ENCODE peak calls at places on chromosome 11, in four cellular contexts. Y is fibroblast of lung, C is heart right ventricle, T is HCT116. U is an unnamed sample.

GRCh38 chr11:130611791-130612251 is 163.4 kb downstream of the ADAMTS15 start:
- DNase-seq in Y (peak; percentile 70), C (no peak), T (no peak), U (peak; percentile 77)

GRCh38 chr11:127627629-127628462 is 627.3 kb upstream of the KIRREL3 start:
- DNase-seq in Y (no peak), C (no peak), T (no peak), U (peak; percentile 7)

GRCh38 chr11:79484872-79485271 is 44.0 kb upstream of the TENM4 start:
- DNase-seq in Y (no peak), C (no peak), T (no peak), U (no peak)

GRCh38 chr11:93740031-93740801 is 1.1 kb downstream of the TAF1D start:
- DNase-seq in Y (peak; percentile 31), C (no peak), T (no peak), U (peak; percentile 40)

GRCh38 chr11:120057028-120057330 is 80.9 kb downstream of the TRIM29 start:
- DNase-seq in Y (no peak), C (no peak), T (no peak), U (no peak)

GRCh38 chr11:118060879-118061278 is 16.0 kb upstream of the TMPRSS4 start:
- DNase-seq in Y (no peak), C (no peak), T (no peak), U (no peak)

GRCh38 chr11:123302751-123303195 is 107.7 kb upstream of the CLMP start:
- DNase-seq in Y (peak; percentile 18), C (no peak), T (no peak), U (peak; percentile 49)

GRCh38 chr11:128715691-128716153 is 21.9 kb downstream of the FLI1 start:
- DNase-seq in Y (peak; percentile 13), C (no peak), T (no peak), U (no peak)

GRCh38 chr11:838441-839279 is 3.7 kb downstream of the POLR2L start:
- DNase-seq in Y (no peak), C (no peak), T (no peak), U (no peak)

GRCh38 chr11:32297629-32298028 is 137.7 kb downstream of the WT1 start:
- DNase-seq in Y (peak; percentile 79), C (no peak), T (peak; percentile 31), U (peak; percentile 46)

GRCh38 chr11:7030836-7031235 is 10.6 kb downstream of the NLRP14 start:
- DNase-seq in Y (no peak), C (no peak), T (no peak), U (no peak)

GRCh38 chr11:91996526-91996925 is 228.1 kb upstream of the FAT3 start:
- DNase-seq in Y (no peak), C (no peak), T (no peak), U (no peak)

GRCh38 chr11:129992161-129992944 is 10.3 kb downstream of the PRDM10 start:
- DNase-seq in Y (peak; percentile 8), C (no peak), T (peak; percentile 48), U (peak; percentile 69)

GRCh38 chr11:4610258-4610935 is 2.4 kb upstream of the TRIM68 start:
- DNase-seq in Y (peak; percentile 3), C (no peak), T (no peak), U (no peak)

GRCh38 chr11:83374311-83374710 is 88.1 kb upstream of the CCDC90B start:
- DNase-seq in Y (no peak), C (no peak), T (no peak), U (no peak)

GRCh38 chr11:129960216-129961214 is 42.1 kb downstream of the PRDM10 start:
- DNase-seq in Y (peak; percentile 94), C (no peak), T (peak; percentile 56), U (peak; percentile 83)

GRCh38 chr11:77590194-77590591 is 440 bp downstream of the AQP11 start:
- DNase-seq in Y (peak; percentile 46), C (peak; percentile 30), T (no peak), U (peak; percentile 44)

GRCh38 chr11:790721-791564 is 1.1 kb upstream of the CEND1 start:
- DNase-seq in Y (peak; percentile 47), C (peak; percentile 13), T (no peak), U (no peak)

GRCh38 chr11:1262172-1263006 is 39.5 kb downstream of the MUC5B start:
- DNase-seq in Y (peak; percentile 91), C (peak; percentile 89), T (peak; percentile 83), U (peak; percentile 69)

GRCh38 chr11:123083623-123084029 is 21.7 kb upstream of the HSPA8 start:
- DNase-seq in Y (peak; percentile 98), C (peak; percentile 60), T (peak; percentile 85), U (peak; percentile 96)

GRCh38 chr11:105181100-105181499 is 41.5 kb upstream of the CARD18 start:
- DNase-seq in Y (peak; percentile 67), C (no peak), T (no peak), U (peak; percentile 70)

GRCh38 chr11:60842688-60843605 is 1.0 kb downstream of the CCDC86 start:
- DNase-seq in Y (no peak), C (no peak), T (no peak), U (peak; percentile 53)

GRCh38 chr11:39304586-39304985 is 2154.9 kb downstream of the LRRC4C start:
- DNase-seq in Y (no peak), C (no peak), T (no peak), U (peak; percentile 5)

GRCh38 chr11:102453921-102454320 is 1.4 kb upstream of the TMEM123 start:
- DNase-seq in Y (no peak), C (no peak), T (no peak), U (peak; percentile 67)
- H3K4me3 ChIP-seq in Y (no peak overlapping the region), C (no peak overlapping the region), T (peak overlapping the region; percentile 82), U (no peak overlapping the region)

GRCh38 chr11:35682230-35683195 is 19.9 kb downstream of the TRIM44 start:
- DNase-seq in Y (peak; percentile 19), C (no peak), T (no peak), U (no peak)
- TF ChIP-seq CTCF in Y (no peak), C (no peak), T (no peak), U (no peak)

DNA sequence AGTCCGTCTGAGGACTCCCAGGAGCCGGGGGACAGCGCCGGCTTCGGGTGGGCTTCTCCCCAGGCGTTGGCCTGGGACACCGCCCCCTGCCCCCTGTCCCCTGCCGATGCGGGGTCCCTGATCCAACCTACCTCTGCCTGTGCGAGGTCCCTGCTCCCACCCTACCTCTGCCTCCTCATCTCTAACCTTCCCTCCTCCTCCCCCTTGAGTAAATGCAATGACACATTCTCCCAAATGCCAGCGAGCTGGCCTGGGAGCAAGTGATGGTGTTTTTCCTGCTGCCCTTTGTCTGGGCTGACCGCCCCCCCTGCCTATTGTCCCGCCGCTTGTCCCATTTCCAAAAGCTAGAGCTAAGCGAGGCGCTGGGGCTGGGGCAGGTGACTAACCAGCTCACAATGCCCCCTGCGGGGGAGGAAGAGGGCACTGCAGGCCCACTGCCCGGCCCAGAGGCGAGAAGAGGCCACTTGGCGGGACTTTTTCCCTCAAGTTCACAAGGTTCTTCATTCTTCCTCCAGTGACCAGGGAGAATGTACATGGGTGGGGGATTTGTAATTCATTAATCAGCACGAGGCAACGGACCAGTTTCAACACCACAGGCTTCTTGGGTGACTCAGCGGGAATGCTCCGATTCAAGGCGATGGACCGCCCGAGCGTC is 645 bp upstream of the CLCF1 start:
- DNase-seq in Y (peak; percentile 98), C (peak; percentile 70), T (peak; percentile 93), U (peak; percentile 96)
- H3K27me3 ChIP-seq in Y (no peaks in the 10 kb centered on the region), C (peaks cover 5% of the 10 kb centered on the region), T (no peaks in the 10 kb centered on the region), U (no peaks in the 10 kb centered on the region)

DNA sequence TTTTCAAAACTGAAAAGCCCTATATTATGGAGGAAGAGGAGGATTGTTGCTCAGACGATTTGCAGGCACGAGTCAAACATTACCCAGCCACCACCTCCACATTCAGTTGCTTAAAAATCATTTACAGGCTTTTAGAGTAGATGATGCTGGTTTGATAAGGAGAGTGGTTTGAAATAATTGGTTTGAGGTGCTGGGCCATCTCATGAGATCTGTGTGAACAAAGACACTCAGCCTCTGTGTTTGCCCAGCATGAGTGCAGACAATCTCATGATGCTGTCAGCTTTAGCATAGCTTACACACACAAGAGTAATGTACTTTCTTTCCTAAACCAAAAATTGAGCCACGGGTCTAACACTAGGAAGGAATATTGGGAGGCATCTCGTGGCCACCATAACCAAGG is 4.3 kb downstream of the SLC43A3 start:
- DNase-seq in Y (no peak), C (no peak), T (no peak), U (no peak)
- H3K4me3 ChIP-seq in Y (no peak overlapping the region), C (no peak overlapping the region), T (no peak overlapping the region), U (no peak overlapping the region)

GRCh38 chr11:68641880-68642279 is 42.5 kb upstream of the GAL start:
- DNase-seq in Y (no peak), C (no peak), T (no peak), U (no peak)

GRCh38 chr11:68646832-68647231 is 37.5 kb upstream of the GAL start:
- DNase-seq in Y (no peak), C (no peak), T (no peak), U (no peak)

GRCh38 chr11:68643576-68643975 is 40.8 kb upstream of the GAL start:
- DNase-seq in Y (peak; percentile 49), C (no peak), T (peak; percentile 8), U (no peak)
- TF ChIP-seq CTCF in Y (peak; percentile 35), C (no peak), T (peak; percentile 41), U (no peak)